ENCODE peak calls at places on chromosomes 7 and 10, in nine cellular contexts. One of them, this sample, is unnamed.

GRCh38 chr7:151250181-151251095 is 1.9 kb upstream of the SMARCD3 start:
- DNase-seq in lung: no peak
- DNase-seq in astrocyte: no peak
- DNase-seq in CD4-positive, alpha-beta T cell: no peak
- DNase-seq in neural progenitor cell: no peak
- DNase-seq in A549: no peak
- DNase-seq in fibroblast of the aortic adventitia: no peak
- DNase-seq in fibroblast of lung: no peak
- DNase-seq in fibroblast of pulmonary artery: no peak
- DNase-seq in this sample: no peak

GRCh38 chr7:82156168-82156567 is 287.4 kb downstream of the CACNA2D1 start:
- DNase-seq in lung: no peak
- DNase-seq in astrocyte: no peak
- DNase-seq in CD4-positive, alpha-beta T cell: no peak
- DNase-seq in neural progenitor cell: peak
- DNase-seq in A549: peak
- DNase-seq in fibroblast of the aortic adventitia: no peak
- DNase-seq in fibroblast of lung: no peak
- DNase-seq in fibroblast of pulmonary artery: no peak
- DNase-seq in this sample: no peak

GRCh38 chr10:5477948-5478693 is 21.2 kb downstream of the CALML5 start:
- DNase-seq in lung: no peak
- DNase-seq in astrocyte: no peak
- DNase-seq in CD4-positive, alpha-beta T cell: no peak
- DNase-seq in neural progenitor cell: no peak
- DNase-seq in A549: no peak
- DNase-seq in fibroblast of the aortic adventitia: no peak
- DNase-seq in fibroblast of lung: no peak
- DNase-seq in fibroblast of pulmonary artery: no peak
- DNase-seq in this sample: peak

GRCh38 chr10:79028056-79028430 is 40.7 kb upstream of the ZMIZ1 start:
- DNase-seq in lung: no peak
- DNase-seq in astrocyte: no peak
- DNase-seq in CD4-positive, alpha-beta T cell: no peak
- DNase-seq in neural progenitor cell: no peak
- DNase-seq in A549: no peak
- DNase-seq in fibroblast of the aortic adventitia: no peak
- DNase-seq in fibroblast of lung: no peak
- DNase-seq in fibroblast of pulmonary artery: no peak
- DNase-seq in this sample: no peak

GRCh38 chr7:150365673-150366398 is 2.8 kb upstream of the REPIN1 start:
- DNase-seq in lung: no peak
- DNase-seq in astrocyte: no peak
- DNase-seq in CD4-positive, alpha-beta T cell: no peak
- DNase-seq in neural progenitor cell: peak
- DNase-seq in A549: no peak
- DNase-seq in fibroblast of the aortic adventitia: no peak
- DNase-seq in fibroblast of lung: no peak
- DNase-seq in fibroblast of pulmonary artery: no peak
- DNase-seq in this sample: no peak

GRCh38 chr10:35561670-35562069 is 43.5 kb upstream of the GJD4 start:
- DNase-seq in lung: no peak
- DNase-seq in astrocyte: no peak
- DNase-seq in CD4-positive, alpha-beta T cell: no peak
- DNase-seq in neural progenitor cell: no peak
- DNase-seq in A549: no peak
- DNase-seq in fibroblast of the aortic adventitia: no peak
- DNase-seq in fibroblast of lung: no peak
- DNase-seq in fibroblast of pulmonary artery: no peak
- DNase-seq in this sample: no peak

GRCh38 chr7:30780909-30781308 is 9.7 kb downstream of the MINDY4 start:
- DNase-seq in lung: no peak
- DNase-seq in astrocyte: no peak
- DNase-seq in CD4-positive, alpha-beta T cell: no peak
- DNase-seq in neural progenitor cell: no peak
- DNase-seq in A549: no peak
- DNase-seq in fibroblast of the aortic adventitia: no peak
- DNase-seq in fibroblast of lung: no peak
- DNase-seq in fibroblast of pulmonary artery: no peak
- DNase-seq in this sample: no peak

GRCh38 chr10:10293431-10293830 is 724.2 kb upstream of the CELF2 start:
- DNase-seq in lung: no peak
- DNase-seq in astrocyte: no peak
- DNase-seq in CD4-positive, alpha-beta T cell: no peak
- DNase-seq in neural progenitor cell: peak
- DNase-seq in A549: no peak
- DNase-seq in fibroblast of the aortic adventitia: no peak
- DNase-seq in fibroblast of lung: peak
- DNase-seq in fibroblast of pulmonary artery: peak
- DNase-seq in this sample: no peak

GRCh38 chr10:117597216-117597615 is 54.7 kb downstream of the EMX2 start:
- DNase-seq in lung: no peak
- DNase-seq in astrocyte: no peak
- DNase-seq in CD4-positive, alpha-beta T cell: no peak
- DNase-seq in neural progenitor cell: no peak
- DNase-seq in A549: no peak
- DNase-seq in fibroblast of the aortic adventitia: no peak
- DNase-seq in fibroblast of lung: no peak
- DNase-seq in fibroblast of pulmonary artery: no peak
- DNase-seq in this sample: no peak

GRCh38 chr10:11724938-11725776 is 17.0 kb upstream of the ECHDC3 start:
- DNase-seq in lung: no peak
- DNase-seq in astrocyte: peak
- DNase-seq in CD4-positive, alpha-beta T cell: no peak
- DNase-seq in neural progenitor cell: peak
- DNase-seq in A549: peak
- DNase-seq in fibroblast of the aortic adventitia: peak
- DNase-seq in fibroblast of lung: peak
- DNase-seq in fibroblast of pulmonary artery: peak
- DNase-seq in this sample: no peak

GRCh38 chr7:106326594-106327537 is 42.1 kb upstream of the NAMPT start:
- DNase-seq in lung: no peak
- DNase-seq in astrocyte: peak
- DNase-seq in CD4-positive, alpha-beta T cell: no peak
- DNase-seq in neural progenitor cell: no peak
- DNase-seq in A549: no peak
- DNase-seq in fibroblast of the aortic adventitia: peak
- DNase-seq in fibroblast of lung: no peak
- DNase-seq in fibroblast of pulmonary artery: no peak
- DNase-seq in this sample: no peak

GRCh38 chr10:7408003-7408493 is 2.8 kb downstream of the SFMBT2 start:
- DNase-seq in lung: peak
- DNase-seq in astrocyte: peak
- DNase-seq in CD4-positive, alpha-beta T cell: peak
- DNase-seq in neural progenitor cell: peak
- DNase-seq in A549: peak
- DNase-seq in fibroblast of the aortic adventitia: no peak
- DNase-seq in fibroblast of lung: peak
- DNase-seq in fibroblast of pulmonary artery: peak
- DNase-seq in this sample: peak

GRCh38 chr10:11009471-11010308 is 8.0 kb upstream of the CELF2 start:
- DNase-seq in lung: no peak
- DNase-seq in astrocyte: peak
- DNase-seq in CD4-positive, alpha-beta T cell: no peak
- DNase-seq in neural progenitor cell: no peak
- DNase-seq in A549: no peak
- DNase-seq in fibroblast of the aortic adventitia: peak
- DNase-seq in fibroblast of lung: no peak
- DNase-seq in fibroblast of pulmonary artery: peak
- DNase-seq in this sample: no peak

DNA sequence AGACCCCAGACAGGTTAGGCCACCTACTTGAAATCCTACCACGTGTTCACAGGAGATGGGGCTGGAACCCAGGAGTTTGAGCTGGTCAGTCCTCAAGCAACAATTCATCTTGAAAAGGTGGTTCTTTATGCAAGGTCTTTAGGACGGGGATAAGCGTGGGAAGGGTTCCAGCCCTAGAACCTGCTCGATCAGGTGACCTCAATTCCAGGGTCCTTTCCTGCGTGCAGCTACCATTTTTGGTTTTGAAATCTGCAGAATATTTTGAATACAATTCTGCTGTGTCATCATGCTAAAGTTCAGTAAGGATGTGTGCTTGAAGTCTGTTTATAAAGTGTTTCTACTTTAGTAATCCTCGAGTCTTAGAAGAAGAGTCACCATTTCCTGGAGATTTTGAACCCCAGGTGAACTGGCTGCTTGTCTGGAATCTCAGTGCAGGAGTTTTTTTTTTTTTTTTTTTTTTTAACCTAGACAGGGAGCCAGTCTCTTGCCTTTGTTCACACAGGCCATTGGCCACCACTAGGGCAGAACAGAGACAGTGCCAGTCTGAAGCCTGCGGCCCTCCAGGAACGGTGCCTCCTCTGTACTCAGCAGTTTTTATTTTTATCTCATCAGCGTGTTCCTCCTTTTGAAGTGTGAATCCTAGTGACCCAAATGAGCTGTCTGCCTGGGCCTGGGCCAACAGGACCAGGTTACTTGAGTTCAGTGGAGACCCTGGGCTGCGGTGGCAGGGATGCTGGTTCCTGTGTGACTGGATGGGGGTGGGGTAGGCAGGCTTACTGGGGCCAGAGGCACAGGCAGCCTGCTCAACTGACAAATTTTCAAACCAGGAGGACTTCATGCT is 54.6 kb downstream of the EEPD1 start:
- DNase-seq in lung: no peak
- DNase-seq in astrocyte: peak
- DNase-seq in CD4-positive, alpha-beta T cell: peak
- DNase-seq in neural progenitor cell: no peak
- DNase-seq in A549: peak
- DNase-seq in fibroblast of the aortic adventitia: peak
- DNase-seq in fibroblast of lung: peak
- DNase-seq in fibroblast of pulmonary artery: peak
- DNase-seq in this sample: no peak
- TF ChIP-seq CTCF in lung: no peak
- TF ChIP-seq CTCF in astrocyte: no peak
- TF ChIP-seq CTCF in CD4-positive, alpha-beta T cell: no peak
- TF ChIP-seq CTCF in neural progenitor cell: no peak
- TF ChIP-seq CTCF in A549: no peak
- TF ChIP-seq CTCF in fibroblast of the aortic adventitia: peak
- TF ChIP-seq CTCF in fibroblast of lung: no peak
- TF ChIP-seq CTCF in fibroblast of pulmonary artery: no peak
- TF ChIP-seq CTCF in this sample: no peak

GRCh38 chr10:95907454-95908253 is at the start of gene CC2D2B:
- DNase-seq in lung: peak
- DNase-seq in astrocyte: peak
- DNase-seq in CD4-positive, alpha-beta T cell: peak
- DNase-seq in neural progenitor cell: peak
- DNase-seq in A549: peak
- DNase-seq in fibroblast of the aortic adventitia: peak
- DNase-seq in fibroblast of lung: peak
- DNase-seq in fibroblast of pulmonary artery: peak
- DNase-seq in this sample: peak
- TF ChIP-seq CTCF in lung: no peak
- TF ChIP-seq CTCF in astrocyte: no peak
- TF ChIP-seq CTCF in CD4-positive, alpha-beta T cell: no peak
- TF ChIP-seq CTCF in neural progenitor cell: no peak
- TF ChIP-seq CTCF in A549: peak
- TF ChIP-seq CTCF in fibroblast of the aortic adventitia: no peak
- TF ChIP-seq CTCF in fibroblast of lung: no peak
- TF ChIP-seq CTCF in fibroblast of pulmonary artery: no peak
- TF ChIP-seq CTCF in this sample: no peak

DNA sequence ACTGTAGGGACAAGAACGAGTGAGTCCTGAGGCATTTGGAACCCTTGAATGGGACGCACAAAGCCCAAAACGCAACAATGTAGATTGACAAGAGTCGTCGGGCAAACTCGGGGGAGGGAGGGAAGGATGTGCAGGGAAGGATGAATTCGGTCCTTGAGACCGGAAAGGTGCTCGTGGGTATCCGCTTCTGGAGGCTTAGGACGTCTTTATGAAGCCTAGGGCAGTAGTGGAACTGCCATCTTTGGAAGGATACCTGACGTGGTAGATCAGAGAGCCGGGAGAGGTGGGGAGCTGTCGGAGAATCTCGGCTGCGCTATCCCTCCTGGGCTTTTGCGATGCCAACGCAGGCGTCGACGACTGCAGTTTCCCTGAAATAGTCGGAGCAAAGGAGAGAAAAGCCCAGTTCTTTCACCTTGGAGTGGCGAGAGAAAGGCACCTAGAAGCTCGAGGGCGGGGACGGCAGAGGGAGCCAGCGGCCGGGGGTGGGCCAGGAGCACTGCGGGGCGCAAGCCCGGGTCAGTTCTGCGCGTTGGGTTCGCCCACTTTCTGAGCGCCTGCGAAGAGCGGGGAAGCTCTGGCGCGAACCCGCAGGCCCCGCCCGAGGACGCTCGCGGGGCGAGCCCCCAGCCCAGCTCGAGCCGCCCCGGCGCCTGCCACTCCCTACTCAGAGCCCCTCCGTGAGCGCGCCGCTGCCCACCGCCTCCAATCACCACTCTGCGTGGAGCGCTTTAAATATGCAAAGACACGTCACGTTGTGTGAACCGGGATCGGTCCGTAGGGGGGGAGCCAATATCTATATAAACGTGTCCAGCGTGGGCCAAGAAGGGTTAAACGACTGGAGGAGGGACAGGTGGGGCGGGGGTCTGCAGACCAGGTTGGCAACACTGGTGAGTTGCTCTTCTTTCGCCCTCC is at the start of gene CYP26C1:
- DNase-seq in lung: no peak
- DNase-seq in astrocyte: no peak
- DNase-seq in CD4-positive, alpha-beta T cell: no peak
- DNase-seq in neural progenitor cell: no peak
- DNase-seq in A549: no peak
- DNase-seq in fibroblast of the aortic adventitia: no peak
- DNase-seq in fibroblast of lung: no peak
- DNase-seq in fibroblast of pulmonary artery: no peak
- DNase-seq in this sample: no peak
- TF ChIP-seq CTCF in lung: no peak
- TF ChIP-seq CTCF in astrocyte: no peak
- TF ChIP-seq CTCF in CD4-positive, alpha-beta T cell: no peak
- TF ChIP-seq CTCF in neural progenitor cell: no peak
- TF ChIP-seq CTCF in A549: no peak
- TF ChIP-seq CTCF in fibroblast of the aortic adventitia: no peak
- TF ChIP-seq CTCF in fibroblast of lung: no peak
- TF ChIP-seq CTCF in fibroblast of pulmonary artery: no peak
- TF ChIP-seq CTCF in this sample: no peak

DNA sequence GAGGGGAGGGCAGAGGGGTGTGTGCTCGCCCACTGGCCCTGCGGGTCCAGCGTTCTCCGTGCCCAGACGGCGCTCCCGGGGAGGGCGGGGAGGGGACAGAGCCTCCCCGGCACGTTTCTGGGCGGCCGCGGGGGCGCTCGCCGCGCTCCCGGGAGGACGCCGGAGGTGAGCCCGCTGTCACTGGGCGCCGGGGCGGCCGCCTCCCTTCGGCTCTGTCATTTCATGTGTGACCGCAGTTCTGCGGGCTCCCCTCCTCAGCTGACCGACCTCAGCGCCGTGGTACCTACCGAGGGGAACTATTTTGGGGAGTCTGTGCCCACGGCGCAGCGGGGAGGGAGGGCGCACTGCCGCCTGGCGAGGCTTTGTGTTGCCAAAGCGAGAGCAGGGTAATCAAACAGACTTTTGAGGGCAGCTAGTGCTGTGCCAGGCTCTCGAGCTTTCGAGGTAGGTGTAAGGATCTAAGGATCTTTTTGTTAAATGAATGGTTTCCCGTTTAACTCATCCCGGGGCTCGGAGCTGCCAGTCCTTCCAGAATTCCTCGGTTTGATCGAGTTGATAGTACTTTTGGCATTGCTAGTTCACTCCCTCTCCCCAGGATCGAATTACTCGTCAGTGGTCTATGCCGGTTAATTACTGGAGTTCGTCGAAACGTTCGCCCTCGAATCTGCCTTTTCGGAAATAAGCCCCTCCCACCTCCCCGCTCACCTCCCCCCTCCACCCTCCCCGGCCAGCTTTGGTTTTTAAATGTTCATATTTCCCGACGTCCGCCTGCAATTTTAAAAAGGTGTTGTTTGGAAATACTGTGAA is 1.9 kb downstream of the ARID5B start:
- DNase-seq in lung: peak
- DNase-seq in astrocyte: peak
- DNase-seq in CD4-positive, alpha-beta T cell: peak
- DNase-seq in neural progenitor cell: peak
- DNase-seq in A549: peak
- DNase-seq in fibroblast of the aortic adventitia: peak
- DNase-seq in fibroblast of lung: peak
- DNase-seq in fibroblast of pulmonary artery: peak
- DNase-seq in this sample: peak
- TF ChIP-seq CTCF in lung: no peak
- TF ChIP-seq CTCF in astrocyte: no peak
- TF ChIP-seq CTCF in CD4-positive, alpha-beta T cell: peak
- TF ChIP-seq CTCF in neural progenitor cell: peak
- TF ChIP-seq CTCF in A549: peak
- TF ChIP-seq CTCF in fibroblast of the aortic adventitia: peak
- TF ChIP-seq CTCF in fibroblast of lung: peak
- TF ChIP-seq CTCF in fibroblast of pulmonary artery: peak
- TF ChIP-seq CTCF in this sample: peak

This sample was measured in Peyer's patch.